ENCODE peak calls at places on chromosomes 13 and 19, in seven cellular contexts. X is uterus; F is ovary; D is CD8-positive, alpha-beta memory T cell; M is neural progenitor cell; B is BE2C; G is cardiac muscle cell. T is an unnamed sample.
A peak's percentile ranks its signal among the peaks of the same experiment; 100 is the strongest.

GRCh38 chr19:55669418-55670279 is 5.4 kb upstream of the EPN1 start:
- DNase-seq in G (no peak), M (no peak), B (no peak), D (no peak), X (no peak), F (no peak), T (no peak)

GRCh38 chr13:25281193-25281936 is 5.9 kb downstream of the MTMR6 start:
- DNase-seq in X (no peak), M (no peak), G (no peak), B (no peak), F (no peak), D (no peak), T (no peak)

GRCh38 chr19:37718357-37718756 is 1.2 kb downstream of the ZNF607 start:
- DNase-seq in B (no peak), M (peak; percentile 29), D (peak; percentile 0), G (peak; percentile 17), F (no peak), X (no peak), T (no peak)

GRCh38 chr19:35805518-35806102 is 7.0 kb downstream of the PRODH2 start:
- DNase-seq in B (no peak), F (no peak), D (no peak), G (no peak), M (no peak), X (no peak), T (no peak)

GRCh38 chr19:782195-783043 is 14.8 kb upstream of the PTBP1 start:
- DNase-seq in D (no peak), B (no peak), M (peak; percentile 83), G (peak; percentile 33), F (no peak), X (no peak), T (no peak)

GRCh38 chr19:14978377-14978776 is 1.3 kb downstream of the SLC1A6 start:
- DNase-seq in D (no peak), F (no peak), G (no peak), B (no peak), X (no peak), M (no peak), T (no peak)

GRCh38 chr19:55553217-55554182 is 8.2 kb upstream of the SBK3 start:
- DNase-seq in M (no peak), D (no peak), G (no peak), F (no peak), B (no peak), X (no peak), T (no peak)

GRCh38 chr19:9857920-9858746 is 23.0 kb downstream of the PIN1 start:
- DNase-seq in F (no peak), X (no peak), G (no peak), M (no peak), D (peak; percentile 57), B (no peak), T (no peak)

GRCh38 chr19:46616631-46617322 is 8.1 kb downstream of the PTGIR start:
- DNase-seq in F (peak; percentile 45), M (peak; percentile 83), D (no peak), G (peak; percentile 81), B (peak; percentile 88), X (no peak), T (peak; percentile 71)

GRCh38 chr19:46618670-46619231 is 6.1 kb downstream of the PTGIR start:
- DNase-seq in X (no peak), F (no peak), B (no peak), D (no peak), M (no peak), G (no peak), T (no peak)

GRCh38 chr19:46615966-46616365 is 8.9 kb downstream of the PTGIR start:
- DNase-seq in G (no peak), X (no peak), D (no peak), B (peak; percentile 0), F (no peak), M (no peak), T (no peak)

GRCh38 chr19:46620267-46620666 is 4.6 kb downstream of the PTGIR start:
- DNase-seq in F (no peak), X (no peak), B (no peak), G (no peak), M (no peak), D (no peak), T (no peak)

GRCh38 chr19:46617566-46618079 is 7.3 kb downstream of the PTGIR start:
- DNase-seq in B (no peak), M (no peak), X (no peak), G (no peak), F (no peak), D (no peak), T (no peak)
- H3K4me1 ChIP-seq in B (peaks cover 36% of the 10 kb centered on the region), M (peaks cover 12% of the 10 kb centered on the region), X (no peaks in the 10 kb centered on the region), G (peaks cover 9% of the 10 kb centered on the region), F (no peaks in the 10 kb centered on the region), D (peaks cover 79% of the 10 kb centered on the region), T (peaks cover 25% of the 10 kb centered on the region)

DNA sequence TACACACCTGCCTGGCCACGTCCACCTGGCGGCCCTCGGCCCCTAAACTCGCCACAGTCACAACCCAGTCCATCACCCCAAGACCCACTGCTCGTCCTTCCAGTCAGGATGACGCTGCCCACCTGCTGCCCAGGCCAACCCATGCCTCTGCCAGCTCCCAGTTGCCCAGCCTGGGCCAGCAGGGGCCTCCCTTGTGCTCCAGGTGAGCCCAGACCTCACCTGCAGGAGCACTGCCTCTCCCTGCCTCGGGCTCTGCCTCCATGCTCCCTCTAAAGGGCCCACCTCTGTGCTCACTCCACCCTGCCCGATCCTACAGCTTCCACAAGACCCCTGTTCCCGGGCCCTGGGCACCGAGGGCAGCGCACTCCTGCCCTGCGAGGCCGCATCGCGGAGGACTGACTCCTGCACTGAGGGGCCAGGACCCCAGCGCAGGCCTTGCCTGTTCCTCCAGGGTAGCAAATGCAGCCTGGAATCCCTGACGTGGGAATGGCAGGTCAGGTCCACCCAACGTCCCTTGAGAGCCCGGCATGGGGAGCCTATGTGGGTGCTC is 8.0 kb upstream of the CACTIN start:
- DNase-seq in M (no peak), B (no peak), G (no peak), F (no peak), D (no peak), X (no peak), T (no peak)
- H3K36me3 ChIP-seq in M (no peaks in the 10 kb centered on the region), B (no peaks in the 10 kb centered on the region), G (peaks cover 6% of the 10 kb centered on the region), F (no peaks in the 10 kb centered on the region), D (no peaks in the 10 kb centered on the region), X (no peaks in the 10 kb centered on the region), T (no peaks in the 10 kb centered on the region)

DNA sequence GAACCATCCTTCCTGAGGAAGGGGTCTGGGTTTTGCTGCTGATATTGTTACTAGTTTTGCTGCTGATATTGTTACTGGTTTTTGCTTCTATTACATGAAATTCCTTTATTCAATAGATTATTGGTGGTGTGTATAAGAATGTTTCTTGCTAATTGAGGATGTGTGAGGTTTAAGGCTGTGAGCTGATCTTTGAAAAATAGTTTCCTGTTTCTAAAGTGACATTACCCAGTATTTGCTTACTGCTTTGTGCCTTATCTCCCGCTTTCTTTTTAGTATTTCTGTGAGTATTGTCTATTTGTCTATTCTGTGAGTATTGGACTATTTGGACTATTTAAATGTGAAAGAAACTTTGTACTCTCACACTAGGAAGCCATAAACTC is 38.2 kb upstream of the C1QTNF9 start:
- DNase-seq in M (no peak), D (no peak), B (no peak), X (no peak), F (no peak), G (no peak), T (no peak)
- H3K4me3 ChIP-seq in M (no peak overlapping the region), D (peak overlapping the region; percentile 48), B (no peak overlapping the region), X (no peak overlapping the region), F (no peak overlapping the region), G (no peak overlapping the region), T (peak overlapping the region; percentile 51)

GRCh38 chr13:90055760-90056159 is 1291.7 kb upstream of the MIR17HG start:
- DNase-seq in G (no peak), M (no peak), D (no peak), F (no peak), X (no peak), B (no peak), T (no peak)
- H3K4me1 ChIP-seq in G (no peaks in the 10 kb centered on the region), M (peaks cover 5% of the 10 kb centered on the region), D (no peaks in the 10 kb centered on the region), F (no peaks in the 10 kb centered on the region), X (no peaks in the 10 kb centered on the region), B (no peaks in the 10 kb centered on the region), T (no peaks in the 10 kb centered on the region)

DNA sequence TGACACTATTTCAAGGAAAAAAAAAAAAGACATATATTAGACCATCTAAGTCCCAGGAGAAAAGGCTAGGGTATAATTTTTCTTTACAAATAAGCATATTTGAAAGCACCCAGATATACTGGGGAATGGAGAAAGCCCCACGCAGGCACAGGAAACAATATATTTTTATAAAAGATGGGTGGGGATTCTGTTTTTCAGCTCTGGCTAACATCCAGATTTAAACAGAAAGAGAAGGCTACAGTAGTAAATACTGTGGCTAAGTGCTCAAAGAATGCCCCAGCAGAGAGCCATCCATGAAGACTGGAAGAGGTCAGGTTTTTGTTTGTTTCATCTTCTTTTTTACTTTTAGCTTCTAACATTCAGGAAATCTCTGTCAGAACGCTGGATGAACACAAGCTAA is 16.0 kb downstream of the ZNF44 start:
- DNase-seq in X (no peak), G (no peak), D (no peak), B (no peak), M (no peak), F (no peak), T (no peak)
- H3K36me3 ChIP-seq in X (no peaks in the 10 kb centered on the region), G (peaks cover 18% of the 10 kb centered on the region), D (peaks cover 21% of the 10 kb centered on the region), B (peaks cover 2% of the 10 kb centered on the region), M (peaks cover 23% of the 10 kb centered on the region), F (no peaks in the 10 kb centered on the region), T (peaks cover 2% of the 10 kb centered on the region)

DNA sequence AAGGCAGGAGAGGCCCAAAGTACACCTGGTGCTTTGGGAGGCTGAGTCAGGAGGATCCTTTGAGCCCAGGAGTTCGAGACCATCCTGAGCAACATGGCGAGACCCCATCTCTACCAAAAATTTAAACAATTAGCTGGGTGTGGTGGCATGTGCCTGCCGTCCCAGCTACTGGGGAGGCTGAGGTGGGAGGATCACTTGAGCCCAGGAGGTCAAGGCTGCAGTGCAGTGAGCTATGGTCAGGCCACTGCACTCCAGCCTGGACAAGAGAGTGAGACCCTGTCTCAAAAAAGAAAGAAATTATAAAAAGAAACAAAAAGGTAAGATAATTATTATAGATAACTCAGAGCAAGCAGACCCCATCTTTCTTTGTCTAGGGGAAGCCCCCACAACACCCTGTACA is 1.9 kb downstream of the HOMER3 start:
- DNase-seq in D (no peak), B (no peak), F (no peak), M (no peak), X (no peak), G (no peak), T (no peak)
- H3K4me3 ChIP-seq in D (no peak overlapping the region), B (no peak overlapping the region), F (no peak overlapping the region), M (peak overlapping the region; percentile 81), X (no peak overlapping the region), G (no peak overlapping the region), T (no peak overlapping the region)

DNA sequence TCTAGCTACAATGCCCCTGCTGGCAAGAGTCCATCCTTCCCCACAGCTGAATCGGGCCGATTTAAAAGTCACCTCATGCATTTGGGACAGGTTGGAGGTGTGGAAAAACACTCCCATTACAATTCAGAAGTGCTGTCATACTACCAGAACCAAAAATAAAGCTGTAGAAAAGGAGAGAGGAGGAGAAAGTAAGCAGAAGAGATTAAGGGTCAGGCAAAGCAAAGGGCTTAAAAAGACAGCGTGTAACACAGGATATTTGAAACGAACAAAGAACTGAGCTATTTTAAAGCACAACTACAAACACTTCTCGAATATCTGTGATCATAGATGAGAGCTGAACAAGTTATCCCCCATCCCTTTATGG is 90.4 kb downstream of the FGF14 start:
- DNase-seq in X (no peak), F (no peak), G (no peak), B (no peak), M (no peak), D (no peak), T (no peak)
- H3K4me1 ChIP-seq in X (no peaks in the 10 kb centered on the region), F (no peaks in the 10 kb centered on the region), G (peaks cover 3% of the 10 kb centered on the region), B (peaks cover 8% of the 10 kb centered on the region), M (no peaks in the 10 kb centered on the region), D (no peaks in the 10 kb centered on the region), T (no peaks in the 10 kb centered on the region)

GRCh38 chr19:1815605-1816529 is 3.8 kb upstream of the ATP8B3 start:
- DNase-seq in F (no peak), D (no peak), G (no peak), X (no peak), B (no peak), M (no peak), T (no peak)
- H3K36me3 ChIP-seq in F (no peaks in the 10 kb centered on the region), D (peaks cover 15% of the 10 kb centered on the region), G (peaks cover 18% of the 10 kb centered on the region), X (no peaks in the 10 kb centered on the region), B (peaks cover 50% of the 10 kb centered on the region), M (no peaks in the 10 kb centered on the region), T (peaks cover 8% of the 10 kb centered on the region)